ENCODE peak calls at places on chromosomes 3 and 15, in seven cellular contexts. F, N, W, H, I, O and D are unnamed samples.
A peak's percentile ranks its signal among the peaks of the same experiment; 100 is the strongest.

GRCh38 chr3:49300595-49300994 is 23.6 kb upstream of the C3orf62 start:
- DNase-seq in F (no peak), N (no peak), W (no peak), H (no peak), I (no peak), O (no peak), D (no peak)

GRCh38 chr3:155418426-155418825 is 124.9 kb upstream of the STRIT1 start:
- DNase-seq in F (peak; percentile 42), N (peak; percentile 21), W (peak; percentile 24), H (no peak), I (no peak), O (no peak), D (no peak)

GRCh38 chr15:70826634-70827033 is 27.3 kb downstream of the LARP6 start:
- DNase-seq in F (no peak), N (no peak), W (peak; percentile 93), H (peak; percentile 87), I (no peak), O (peak; percentile 66), D (no peak)

GRCh38 chr3:125587039-125587664 is 8.1 kb downstream of the OSBPL11 start:
- DNase-seq in F (no peak), N (no peak), W (peak; percentile 33), H (peak; percentile 11), I (no peak), O (no peak), D (no peak)

GRCh38 chr15:95923797-95924196 is 406.7 kb upstream of the NR2F2 start:
- DNase-seq in F (no peak), N (no peak), W (no peak), H (no peak), I (no peak), O (no peak), D (no peak)

GRCh38 chr3:169227911-169228310 is 435.6 kb downstream of the MECOM start:
- DNase-seq in F (peak; percentile 23), N (no peak), W (peak; percentile 67), H (no peak), I (peak; percentile 90), O (peak; percentile 24), D (no peak)

GRCh38 chr3:52849656-52850055 is 14.8 kb upstream of the MUSTN1 start:
- DNase-seq in F (no peak), N (no peak), W (no peak), H (no peak), I (no peak), O (no peak), D (no peak)

GRCh38 chr15:29570121-29570930 is 251.9 kb downstream of the TJP1 start:
- DNase-seq in F (peak; percentile 60), N (no peak), W (no peak), H (no peak), I (no peak), O (peak; percentile 39), D (no peak)

GRCh38 chr15:38186505-38186904 is 66.1 kb upstream of the SPRED1 start:
- DNase-seq in F (no peak), N (no peak), W (no peak), H (no peak), I (no peak), O (no peak), D (no peak)